ENCODE peak calls at places on chromosome X, in ten cellular contexts. U is amniotic epithelial cell; A is CD4-positive, alpha-beta T cell; O is stimulated activated CD8-positive, alpha-beta memory T cell treated with anti-CD3 and anti-CD28 coated beads, Interleukin-7, amount 100 ng/mL, for 1 hour; I is nucleus accumbens; N is CD8-positive, alpha-beta memory T cell; C is AG10803; D is HCEC 1CT; S is left lobe of liver; H is astrocyte of the cerebellum. W is an unnamed sample.

GRCh38 chrX:36199926-36200325 is 280.4 kb downstream of the CFAP47 start:
- DNase-seq in S (no peak), H (no peak), D (no peak), A (no peak), C (no peak), I (no peak), U (no peak), O (no peak), N (no peak), W (no peak)

GRCh38 chrX:34546366-34546765 is 110.7 kb downstream of the TMEM47 start:
- DNase-seq in U (peak; percentile 2), I (no peak), A (no peak), C (no peak), N (no peak), S (no peak), H (no peak), D (no peak), O (no peak), W (no peak)

GRCh38 chrX:12370444-12371089 is 232.3 kb downstream of the FRMPD4 start:
- DNase-seq in D (peak; percentile 72), C (peak; percentile 93), S (no peak), I (no peak), O (no peak), N (no peak), H (no peak), U (peak; percentile 51), A (no peak), W (no peak)

GRCh38 chrX:15146515-15146914 is 123.4 kb downstream of the ASB9 start:
- DNase-seq in C (peak; percentile 5), I (no peak), N (no peak), S (no peak), D (peak; percentile 4), A (no peak), U (no peak), O (no peak), H (no peak), W (peak; percentile 24)

GRCh38 chrX:115679460-115679859 is 118.5 kb downstream of the PLS3 start:
- DNase-seq in D (peak; percentile 24), U (peak; percentile 33), S (no peak), H (peak; percentile 13), A (no peak), I (no peak), C (peak; percentile 25), N (no peak), O (no peak), W (peak; percentile 51)

GRCh38 chrX:78066110-78066509 is 37.9 kb upstream of the PGK1 start:
- DNase-seq in N (no peak), C (no peak), U (no peak), A (no peak), D (no peak), I (no peak), O (no peak), H (peak; percentile 35), S (no peak), W (no peak)

GRCh38 chrX:132956421-132957210 is 1.8 kb downstream of the HS6ST2 start:
- DNase-seq in H (no peak), D (no peak), A (no peak), O (no peak), N (no peak), C (no peak), S (no peak), U (no peak), I (no peak), W (no peak)

GRCh38 chrX:151713859-151714258 is 2.0 kb upstream of the FATE1 start:
- DNase-seq in C (no peak), N (no peak), A (no peak), H (no peak), I (no peak), O (no peak), D (no peak), S (peak; percentile 45), U (no peak), W (peak; percentile 37)

GRCh38 chrX:41010188-41010846 is 74.9 kb upstream of the USP9X start:
- DNase-seq in C (peak; percentile 87), I (peak; percentile 20), N (peak; percentile 5), H (peak; percentile 66), S (peak; percentile 84), D (peak; percentile 73), U (peak; percentile 91), O (peak; percentile 8), A (peak; percentile 15), W (peak; percentile 26)

GRCh38 chrX:56564921-56565861 is 1.8 kb downstream of the UBQLN2 start:
- DNase-seq in D (no peak), O (no peak), H (no peak), I (no peak), N (no peak), U (no peak), C (no peak), S (no peak), A (no peak), W (peak; percentile 16)

GRCh38 chrX:107654778-107655761 is 26.8 kb downstream of the PRPS1 start:
- DNase-seq in S (no peak), I (no peak), A (peak; percentile 60), C (peak; percentile 90), D (peak; percentile 93), U (peak; percentile 90), H (no peak), O (no peak), N (peak; percentile 54), W (peak; percentile 70)

GRCh38 chrX:1215123-1215823 is 2.8 kb upstream of the CRLF2 start:
- DNase-seq in A (no peak), H (no peak), O (no peak), I (no peak), U (no peak), D (no peak), N (no peak), S (no peak), C (no peak), W (no peak)

GRCh38 chrX:54182864-54183613 is at the start of gene FAM120C:
- DNase-seq in N (peak; percentile 46), U (peak; percentile 64), C (peak; percentile 64), D (peak; percentile 58), H (peak; percentile 23), A (peak; percentile 54), S (peak; percentile 70), I (peak; percentile 74), O (peak; percentile 30), W (no peak)

GRCh38 chrX:153216926-153217325 is 37.8 kb downstream of the MAGEA1 start:
- DNase-seq in U (no peak), O (no peak), C (no peak), A (no peak), S (no peak), H (no peak), D (peak; percentile 7), N (no peak), I (no peak), W (no peak)

GRCh38 chrX:153473126-153473525 is 2.8 kb upstream of the HAUS7 start:
- DNase-seq in I (no peak), C (no peak), O (no peak), H (no peak), D (no peak), N (no peak), S (no peak), A (no peak), U (no peak), W (no peak)

GRCh38 chrX:139905743-139906142 is 27.1 kb downstream of the ATP11C start:
- DNase-seq in H (no peak), C (no peak), S (no peak), N (no peak), A (no peak), D (no peak), I (no peak), O (no peak), U (no peak), W (no peak)

GRCh38 chrX:153333821-153334653 is at the start of gene ZNF275:
- DNase-seq in A (peak; percentile 73), H (peak; percentile 20), S (peak; percentile 81), C (peak; percentile 75), O (peak; percentile 59), I (peak; percentile 69), N (peak; percentile 74), D (peak; percentile 71), U (peak; percentile 65), W (peak; percentile 80)

GRCh38 chrX:107135076-107135964 is 16.7 kb upstream of the RBM41 start:
- DNase-seq in I (no peak), O (no peak), H (no peak), A (no peak), N (no peak), S (no peak), D (peak; percentile 41), U (peak; percentile 48), C (peak; percentile 33), W (no peak)

GRCh38 chrX:108020631-108021030 is 24.2 kb upstream of the VSIG1 start:
- DNase-seq in I (no peak), S (no peak), O (no peak), N (no peak), D (peak; percentile 31), U (peak; percentile 18), H (no peak), A (no peak), C (peak; percentile 1), W (peak; percentile 34)

GRCh38 chrX:36443007-36443406 is 523.5 kb downstream of the CFAP47 start:
- DNase-seq in U (peak; percentile 50), C (no peak), H (no peak), O (no peak), A (no peak), I (no peak), N (no peak), D (no peak), S (no peak), W (no peak)

GRCh38 chrX:140157143-140157542 is 191.8 kb upstream of the CXorf66 start:
- DNase-seq in A (no peak), N (no peak), H (no peak), O (no peak), I (no peak), D (no peak), S (no peak), U (peak; percentile 20), C (peak; percentile 13), W (no peak)

GRCh38 chrX:79270401-79270800 is 96.7 kb downstream of the ITM2A start:
- DNase-seq in C (no peak), H (no peak), S (no peak), D (no peak), U (no peak), N (peak; percentile 47), O (peak; percentile 41), A (peak; percentile 65), I (no peak), W (peak; percentile 71)

GRCh38 chrX:2875798-2876399 is 47.2 kb downstream of the GYG2 start:
- DNase-seq in U (no peak), I (no peak), A (no peak), O (no peak), N (no peak), S (no peak), H (no peak), D (peak; percentile 3), C (no peak), W (peak; percentile 8)

GRCh38 chrX:39857780-39858179 is 240.0 kb downstream of the BCOR start:
- DNase-seq in A (no peak), U (no peak), C (no peak), S (no peak), N (no peak), H (no peak), I (no peak), O (no peak), D (no peak), W (no peak)

GRCh38 chrX:100883654-100884053 is 9.5 kb upstream of the NOX1 start:
- DNase-seq in D (no peak), I (no peak), U (no peak), N (no peak), C (no peak), S (no peak), H (no peak), A (no peak), O (no peak), W (no peak)

GRCh38 chrX:108036298-108036973 is 8.4 kb upstream of the VSIG1 start:
- DNase-seq in U (peak; percentile 91), S (no peak), I (no peak), A (no peak), O (no peak), H (peak; percentile 9), N (no peak), C (no peak), D (peak; percentile 80), W (no peak)

GRCh38 chrX:54496936-54497335 is 902 bp upstream of the FGD1 start:
- DNase-seq in O (no peak), C (no peak), I (no peak), N (no peak), D (no peak), S (no peak), A (no peak), H (no peak), U (no peak), W (no peak)